ENCODE peak calls at places on chromosomes 16 and 17, in five cellular contexts. One of them, this sample, is unnamed.

GRCh38 chr17:50822550-50822949 is 12.8 kb upstream of the WFIKKN2 start:
- DNase-seq in CD4-positive, alpha-beta T cell: no peak
- DNase-seq in activated CD4-positive, alpha-beta T cell treated with anti-CD3 and anti-CD28 coated beads for 24 hours: no peak
- DNase-seq in left lobe of liver: no peak
- DNase-seq in RWPE1: no peak
- DNase-seq in this sample: no peak

GRCh38 chr17:35825206-35825605 is 15.9 kb downstream of the TAF15 start:
- DNase-seq in activated CD4-positive, alpha-beta T cell treated with anti-CD3 and anti-CD28 coated beads for 24 hours: no peak
- DNase-seq in left lobe of liver: no peak
- DNase-seq in RWPE1: no peak
- DNase-seq in CD4-positive, alpha-beta T cell: no peak
- DNase-seq in this sample: no peak

GRCh38 chr17:52419256-52419655 is 260.7 kb upstream of the CA10 start:
- DNase-seq in left lobe of liver: peak; percentile 83
- DNase-seq in RWPE1: no peak
- DNase-seq in activated CD4-positive, alpha-beta T cell treated with anti-CD3 and anti-CD28 coated beads for 24 hours: no peak
- DNase-seq in CD4-positive, alpha-beta T cell: no peak
- DNase-seq in this sample: no peak

GRCh38 chr17:6981426-6981825 is 14.4 kb upstream of the ALOX12 start:
- DNase-seq in activated CD4-positive, alpha-beta T cell treated with anti-CD3 and anti-CD28 coated beads for 24 hours: no peak
- DNase-seq in RWPE1: no peak
- DNase-seq in CD4-positive, alpha-beta T cell: no peak
- DNase-seq in left lobe of liver: no peak
- DNase-seq in this sample: no peak

GRCh38 chr17:80377798-80378197 is 37.2 kb upstream of the ENDOV start:
- DNase-seq in activated CD4-positive, alpha-beta T cell treated with anti-CD3 and anti-CD28 coated beads for 24 hours: no peak
- DNase-seq in left lobe of liver: no peak
- DNase-seq in RWPE1: no peak
- DNase-seq in CD4-positive, alpha-beta T cell: no peak
- DNase-seq in this sample: no peak

GRCh38 chr17:45145035-45145389 is 3.3 kb upstream of the HEXIM1 start:
- DNase-seq in RWPE1: no peak
- DNase-seq in activated CD4-positive, alpha-beta T cell treated with anti-CD3 and anti-CD28 coated beads for 24 hours: no peak
- DNase-seq in left lobe of liver: no peak
- DNase-seq in CD4-positive, alpha-beta T cell: no peak
- DNase-seq in this sample: no peak

GRCh38 chr17:4332296-4332970 is 34.0 kb downstream of the UBE2G1 start:
- DNase-seq in CD4-positive, alpha-beta T cell: no peak
- DNase-seq in activated CD4-positive, alpha-beta T cell treated with anti-CD3 and anti-CD28 coated beads for 24 hours: no peak
- DNase-seq in left lobe of liver: no peak
- DNase-seq in RWPE1: peak; percentile 55
- DNase-seq in this sample: no peak

GRCh38 chr17:41793749-41794602 is 7.5 kb upstream of the JUP start:
- DNase-seq in CD4-positive, alpha-beta T cell: no peak
- DNase-seq in activated CD4-positive, alpha-beta T cell treated with anti-CD3 and anti-CD28 coated beads for 24 hours: no peak
- DNase-seq in left lobe of liver: no peak
- DNase-seq in RWPE1: no peak
- DNase-seq in this sample: no peak

GRCh38 chr16:67928561-67929364 is 2.9 kb downstream of the CTRL start:
- DNase-seq in CD4-positive, alpha-beta T cell: peak; percentile 69
- DNase-seq in activated CD4-positive, alpha-beta T cell treated with anti-CD3 and anti-CD28 coated beads for 24 hours: peak; percentile 64
- DNase-seq in left lobe of liver: peak; percentile 79
- DNase-seq in RWPE1: peak; percentile 77
- DNase-seq in this sample: peak; percentile 74

GRCh38 chr17:66492500-66493123 is 190.2 kb downstream of the PRKCA start:
- DNase-seq in CD4-positive, alpha-beta T cell: no peak
- DNase-seq in RWPE1: no peak
- DNase-seq in activated CD4-positive, alpha-beta T cell treated with anti-CD3 and anti-CD28 coated beads for 24 hours: no peak
- DNase-seq in left lobe of liver: no peak
- DNase-seq in this sample: no peak

This sample was measured in memory B cell.